ENCODE peak calls at places on chromosomes 4 and X, in eight cellular contexts. X, F, O, A, C, L, N and P are unnamed samples.

GRCh38 chr4:147479376-147479775 is 1.5 kb upstream of the EDNRA start:
- DNase-seq in L (no peak), F (no peak), X (no peak), N (no peak), C (no peak), A (no peak), O (no peak), P (no peak)

GRCh38 chrX:41045960-41046567 is 39.2 kb upstream of the USP9X start:
- DNase-seq in F (no peak), A (peak; percentile 26), O (peak; percentile 26), X (peak; percentile 2), C (no peak), L (no peak), N (no peak), P (no peak)

GRCh38 chr4:7161721-7162214 is 30.6 kb upstream of the SORCS2 start:
- DNase-seq in O (peak; percentile 60), X (no peak), C (no peak), L (peak; percentile 18), F (no peak), N (peak; percentile 67), A (no peak), P (no peak)

GRCh38 chr4:6658635-6659075 is 18.2 kb downstream of the MRFAP1 start:
- DNase-seq in O (peak; percentile 46), A (no peak), L (no peak), C (peak; percentile 30), N (peak; percentile 88), X (no peak), F (peak; percentile 43), P (no peak)

GRCh38 chr4:25184056-25184455 is 23.8 kb upstream of the SEPSECS start:
- DNase-seq in A (no peak), F (no peak), N (no peak), L (no peak), C (no peak), O (no peak), X (no peak), P (no peak)

GRCh38 chr4:169208516-169208915 is 62.2 kb downstream of the SH3RF1 start:
- DNase-seq in X (no peak), L (no peak), O (no peak), F (no peak), C (no peak), N (no peak), A (no peak), P (no peak)

GRCh38 chr4:11878241-11878640 is 449.5 kb upstream of the HS3ST1 start:
- DNase-seq in O (no peak), X (no peak), N (no peak), C (no peak), L (no peak), F (no peak), A (no peak), P (no peak)

GRCh38 chr4:26081795-26082498 is 167.9 kb downstream of the SMIM20 start:
- DNase-seq in C (no peak), N (no peak), X (no peak), O (no peak), F (no peak), A (peak; percentile 63), L (peak; percentile 62), P (no peak)

GRCh38 chrX:17375631-17376380 is 806 bp downstream of the NHS start:
- DNase-seq in C (peak; percentile 47), F (no peak), A (peak; percentile 69), N (no peak), X (no peak), L (peak; percentile 9), O (peak; percentile 37), P (peak; percentile 45)

GRCh38 chrX:66110112-66110511 is 53.9 kb upstream of the HEPH start:
- DNase-seq in N (no peak), O (no peak), F (no peak), C (no peak), X (no peak), L (no peak), A (peak; percentile 2), P (no peak)

GRCh38 chrX:52341493-52341892 is 27.3 kb upstream of the XAGE2 start:
- DNase-seq in A (no peak), X (no peak), O (no peak), L (no peak), F (no peak), N (no peak), C (no peak), P (no peak)

GRCh38 chr4:174086829-174087799 is 196.4 kb downstream of the FBXO8 start:
- DNase-seq in L (no peak), X (no peak), F (no peak), C (no peak), A (no peak), N (no peak), O (no peak), P (no peak)

GRCh38 chr4:2787230-2788100 is 5.4 kb upstream of the SH3BP2 start:
- DNase-seq in C (no peak), F (no peak), A (no peak), L (no peak), N (peak; percentile 90), O (peak; percentile 38), X (no peak), P (no peak)

GRCh38 chr4:156113138-156113537 is 159.5 kb upstream of the CTSO start:
- DNase-seq in A (no peak), X (no peak), N (no peak), O (no peak), F (no peak), C (no peak), L (no peak), P (no peak)

GRCh38 chr4:153045111-153045982 is 109.2 kb downstream of the FHDC1 start:
- DNase-seq in F (no peak), X (no peak), N (peak; percentile 53), L (peak; percentile 2), O (no peak), A (no peak), C (no peak), P (no peak)

GRCh38 chr4:25343671-25344070 is 31.1 kb downstream of the ZCCHC4 start:
- DNase-seq in O (no peak), F (no peak), N (no peak), X (no peak), C (no peak), L (peak; percentile 25), A (no peak), P (no peak)

GRCh38 chr4:23213198-23213597 is 520.5 kb downstream of the GBA3 start:
- DNase-seq in O (no peak), C (no peak), X (no peak), A (no peak), N (no peak), L (peak; percentile 36), F (no peak), P (no peak)

GRCh38 chr4:128604840-128605239 is 204.7 kb upstream of the JADE1 start:
- DNase-seq in X (no peak), A (no peak), O (no peak), C (no peak), N (no peak), L (no peak), F (no peak), P (no peak)

GRCh38 chrX:150352114-150352513 is 11.0 kb upstream of the MAMLD1 start:
- DNase-seq in L (no peak), N (no peak), C (no peak), X (no peak), O (no peak), F (no peak), A (no peak), P (no peak)

GRCh38 chrX:41127476-41128192 is 42.4 kb downstream of the USP9X start:
- DNase-seq in C (no peak), L (no peak), X (no peak), F (no peak), A (no peak), N (no peak), O (no peak), P (no peak)

GRCh38 chrX:137354851-137355250 is 211.1 kb upstream of the ZIC3 start:
- DNase-seq in C (no peak), O (no peak), A (no peak), X (no peak), F (no peak), N (no peak), L (no peak), P (no peak)

GRCh38 chrX:137353404-137353803 is 212.5 kb upstream of the ZIC3 start:
- DNase-seq in F (no peak), O (no peak), N (no peak), X (no peak), C (no peak), A (no peak), L (no peak), P (no peak)

DNA sequence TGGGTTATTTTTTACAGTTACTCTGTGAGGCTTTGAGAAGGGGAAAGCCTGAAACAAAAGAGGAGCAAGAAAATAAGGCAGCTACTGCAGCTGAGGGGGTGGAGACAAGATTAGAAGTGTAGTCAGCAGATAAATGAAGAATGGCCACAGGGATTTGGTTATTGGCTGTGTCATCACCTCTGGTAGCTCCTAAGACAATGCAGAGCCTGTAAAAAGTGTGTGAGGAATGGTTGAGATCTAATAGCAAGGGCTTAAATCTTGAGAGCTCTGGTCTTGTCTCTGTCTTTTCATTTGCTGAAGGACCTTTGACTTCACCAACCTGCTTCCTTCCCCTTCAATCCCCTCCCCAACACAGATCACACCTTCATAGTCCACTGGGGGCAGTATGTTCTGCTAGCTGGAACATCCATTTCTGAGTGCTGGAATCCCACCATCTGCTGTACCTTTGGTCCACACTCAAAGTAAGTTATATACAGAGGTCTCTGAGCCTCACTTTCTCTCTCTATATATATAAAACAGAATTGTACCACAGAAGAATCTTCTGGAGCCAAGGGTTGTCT is 213.7 kb upstream of the ZIC3 start:
- DNase-seq in L (no peak), C (no peak), O (no peak), X (no peak), F (no peak), A (no peak), N (no peak), P (no peak)
- TF ChIP-seq CTCF in L (no peak), C (no peak), O (no peak), X (no peak), F (no peak), A (no peak), N (no peak), P (no peak)

GRCh38 chrX:19133784-19134183 is 11.5 kb upstream of the ADGRG2 start:
- DNase-seq in O (no peak), A (no peak), N (no peak), X (no peak), C (no peak), F (no peak), L (no peak), P (no peak)
- TF ChIP-seq CTCF in O (no peak), A (no peak), N (no peak), X (no peak), C (no peak), F (no peak), L (no peak), P (no peak)

GRCh38 chrX:97315939-97316338 is 432.2 kb downstream of the RPA4 start:
- DNase-seq in X (no peak), O (no peak), N (no peak), A (no peak), L (no peak), F (no peak), C (peak; percentile 24), P (no peak)
- TF ChIP-seq CTCF in X (no peak), O (no peak), N (no peak), A (no peak), L (no peak), F (no peak), C (no peak), P (peak; percentile 16)

DNA sequence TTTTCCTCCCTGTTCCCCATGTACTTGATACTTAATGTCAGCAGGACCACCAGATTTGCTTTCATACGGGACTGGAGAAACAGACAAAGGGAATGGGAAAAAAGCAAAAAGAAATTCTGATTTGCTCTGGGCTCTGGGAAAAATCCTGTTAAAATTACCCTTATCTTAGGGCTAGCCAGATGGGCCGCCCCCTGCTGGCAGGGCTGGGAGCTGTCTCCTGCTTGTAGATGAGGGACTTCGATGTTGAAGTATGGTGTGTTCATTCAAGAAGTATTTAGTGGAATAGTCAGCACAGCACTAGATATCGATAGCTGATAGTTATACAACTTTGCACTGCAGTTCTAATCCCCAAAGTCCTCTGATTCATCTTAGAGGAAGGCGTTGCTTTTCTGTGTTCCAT is 45.8 kb downstream of the BCORL1 start:
- DNase-seq in C (peak; percentile 54), L (peak; percentile 20), X (peak; percentile 12), A (peak; percentile 29), F (peak; percentile 46), N (no peak), O (peak; percentile 50), P (no peak)
- TF ChIP-seq CTCF in C (peak; percentile 57), L (peak; percentile 63), X (peak; percentile 65), A (peak; percentile 48), F (peak; percentile 72), N (no peak), O (peak; percentile 49), P (peak; percentile 65)